ENCODE peak calls at places on chromosomes 1 and 21, in seven cellular contexts. A is K562, J is GM12891, P is SK-N-SH, Y is HepG2, Z is H1, C is GM12878. U is an unnamed sample.
A peak's percentile ranks its signal among the peaks of the same experiment; 100 is the strongest.

GRCh38 chr21:46393451-46393940 is 65.2 kb upstream of the DIP2A start:
- DNase-seq in J (no peak), C (no peak), A (peak; percentile 79), Z (no peak), Y (peak; percentile 15), P (no peak), U (no peak)

GRCh38 chr1:201737350-201738060 is 91.5 kb upstream of the IPO9 start:
- DNase-seq in Y (no peak), C (no peak), A (no peak), P (no peak), Z (no peak), J (no peak), U (no peak)

GRCh38 chr21:45767071-45768006 is 123.8 kb downstream of the PCBP3 start:
- DNase-seq in Z (no peak), J (no peak), A (no peak), Y (no peak), P (peak; percentile 77), C (no peak), U (no peak)

GRCh38 chr1:188665477-188665876 is 1812.2 kb downstream of the BRINP3 start:
- DNase-seq in Y (no peak), J (no peak), P (no peak), A (no peak), Z (no peak), C (no peak), U (no peak)

GRCh38 chr1:217011097-217011496 is 287.9 kb upstream of the ESRRG start:
- DNase-seq in Y (no peak), A (no peak), P (no peak), J (no peak), Z (no peak), C (no peak), U (no peak)

GRCh38 chr1:22295396-22295795 is 152.5 kb upstream of the WNT4 start:
- DNase-seq in C (no peak), Y (no peak), P (no peak), Z (no peak), J (no peak), A (no peak), U (no peak)

GRCh38 chr1:29395724-29396437 is 159.6 kb downstream of the PTPRU start:
- DNase-seq in C (no peak), J (no peak), Y (no peak), P (peak; percentile 6), A (no peak), Z (no peak), U (no peak)

GRCh38 chr1:61436016-61436415 is 288.9 kb downstream of the TM2D1 start:
- DNase-seq in J (no peak), P (no peak), Y (no peak), Z (no peak), A (no peak), C (no peak), U (no peak)

GRCh38 chr1:15384301-15384901 is 25.3 kb upstream of the EFHD2 start:
- DNase-seq in P (peak; percentile 75), J (peak; percentile 61), C (peak; percentile 24), Z (peak; percentile 67), Y (no peak), A (no peak), U (peak; percentile 54)

GRCh38 chr1:147591246-147591891 is 50.1 kb downstream of the BCL9 start:
- DNase-seq in Y (no peak), J (no peak), Z (no peak), A (no peak), P (no peak), C (no peak), U (no peak)

GRCh38 chr1:23370744-23371710 is 1.4 kb upstream of the ZNF436 start:
- DNase-seq in J (no peak), Z (peak; percentile 71), P (peak; percentile 44), Y (no peak), C (no peak), A (peak; percentile 75), U (no peak)

GRCh38 chr1:25912076-25912831 is 6.0 kb upstream of the STMN1 start:
- DNase-seq in P (no peak), Y (no peak), A (no peak), J (no peak), C (no peak), Z (no peak), U (no peak)

GRCh38 chr1:224525411-224526040 is 90.6 kb upstream of the CNIH3 start:
- DNase-seq in C (no peak), Z (no peak), P (no peak), Y (no peak), A (no peak), J (no peak), U (no peak)

GRCh38 chr1:9721606-9722377 is 70.3 kb downstream of the PIK3CD start:
- DNase-seq in P (peak; percentile 87), Y (peak; percentile 30), J (peak; percentile 59), A (peak; percentile 86), C (no peak), Z (peak; percentile 98), U (peak; percentile 66)

GRCh38 chr1:211480941-211481545 is 10.9 kb downstream of the RD3 start:
- DNase-seq in A (no peak), C (no peak), Y (no peak), P (no peak), Z (peak; percentile 30), J (no peak), U (no peak)
- TF ChIP-seq TAF1 in A (no peak), C (no peak), Y (no peak), P (no peak), Z (no peak), J (no peak), U (no peak)

GRCh38 chr1:89842547-89843278 is 21.9 kb downstream of the LRRC8D start:
- DNase-seq in Y (peak; percentile 49), A (no peak), J (no peak), C (no peak), P (peak; percentile 23), Z (no peak), U (no peak)

GRCh38 chr1:89844236-89844807 is 23.5 kb downstream of the LRRC8D start:
- DNase-seq in Z (no peak), P (no peak), Y (no peak), A (no peak), J (no peak), C (no peak), U (no peak)

GRCh38 chr1:89844860-89845259 is 24.0 kb downstream of the LRRC8D start:
- DNase-seq in J (no peak), P (no peak), A (no peak), Z (no peak), Y (no peak), C (no peak), U (no peak)

GRCh38 chr1:89841507-89841906 is 20.7 kb downstream of the LRRC8D start:
- DNase-seq in Y (no peak), Z (no peak), A (no peak), P (no peak), C (no peak), J (no peak), U (no peak)

DNA sequence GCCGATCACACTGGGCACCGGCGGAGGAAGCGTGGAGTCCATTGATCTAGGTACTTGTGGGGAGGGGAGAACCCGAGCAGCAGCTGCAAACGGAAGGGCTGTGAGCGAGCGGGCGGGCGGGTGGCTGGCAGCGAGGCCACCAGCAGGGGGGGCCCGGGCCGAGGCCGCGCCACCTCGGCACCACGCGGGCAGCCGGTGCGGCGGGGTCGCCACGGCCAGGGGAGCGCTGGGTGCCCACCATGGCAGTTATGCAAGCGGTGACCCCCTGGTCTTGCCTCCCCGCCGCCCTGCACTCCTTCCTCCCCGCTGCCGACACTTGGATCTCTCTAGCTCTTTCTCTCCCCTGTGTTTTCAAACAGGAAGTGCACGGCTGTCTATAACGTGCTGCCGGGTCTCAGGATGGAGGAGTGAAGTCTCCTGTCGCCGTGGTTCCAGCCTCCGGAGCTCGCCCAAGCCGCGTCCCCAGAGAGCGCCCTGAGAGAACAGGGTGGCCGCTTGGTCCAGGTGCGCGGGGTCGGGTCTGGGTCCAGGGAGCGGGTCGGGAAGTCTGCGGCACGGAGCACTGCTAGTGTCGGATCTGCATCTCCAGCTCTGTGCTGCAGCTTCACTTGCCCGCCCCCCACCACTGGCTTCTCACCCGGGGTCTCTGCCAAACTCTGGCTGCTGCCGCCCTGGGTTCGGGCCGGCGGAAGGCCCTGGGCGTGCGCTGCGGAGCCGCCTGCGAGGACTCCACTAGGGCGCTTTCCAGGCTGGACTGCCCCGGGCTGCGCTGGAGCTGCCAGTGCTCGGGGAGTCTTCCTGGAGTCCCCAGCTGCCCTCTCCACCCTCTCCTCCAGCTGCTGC is 22.7 kb downstream of the LRRC8D start:
- DNase-seq in Y (no peak), Z (peak; percentile 79), C (no peak), A (no peak), P (peak; percentile 93), J (peak; percentile 70), U (peak; percentile 72)
- TF ChIP-seq POLR2AphosphoS5 in Y (no peak), Z (peak; percentile 29), C (peak; percentile 67), A (no peak), P (no peak), J (no peak), U (peak; percentile 58)

DNA sequence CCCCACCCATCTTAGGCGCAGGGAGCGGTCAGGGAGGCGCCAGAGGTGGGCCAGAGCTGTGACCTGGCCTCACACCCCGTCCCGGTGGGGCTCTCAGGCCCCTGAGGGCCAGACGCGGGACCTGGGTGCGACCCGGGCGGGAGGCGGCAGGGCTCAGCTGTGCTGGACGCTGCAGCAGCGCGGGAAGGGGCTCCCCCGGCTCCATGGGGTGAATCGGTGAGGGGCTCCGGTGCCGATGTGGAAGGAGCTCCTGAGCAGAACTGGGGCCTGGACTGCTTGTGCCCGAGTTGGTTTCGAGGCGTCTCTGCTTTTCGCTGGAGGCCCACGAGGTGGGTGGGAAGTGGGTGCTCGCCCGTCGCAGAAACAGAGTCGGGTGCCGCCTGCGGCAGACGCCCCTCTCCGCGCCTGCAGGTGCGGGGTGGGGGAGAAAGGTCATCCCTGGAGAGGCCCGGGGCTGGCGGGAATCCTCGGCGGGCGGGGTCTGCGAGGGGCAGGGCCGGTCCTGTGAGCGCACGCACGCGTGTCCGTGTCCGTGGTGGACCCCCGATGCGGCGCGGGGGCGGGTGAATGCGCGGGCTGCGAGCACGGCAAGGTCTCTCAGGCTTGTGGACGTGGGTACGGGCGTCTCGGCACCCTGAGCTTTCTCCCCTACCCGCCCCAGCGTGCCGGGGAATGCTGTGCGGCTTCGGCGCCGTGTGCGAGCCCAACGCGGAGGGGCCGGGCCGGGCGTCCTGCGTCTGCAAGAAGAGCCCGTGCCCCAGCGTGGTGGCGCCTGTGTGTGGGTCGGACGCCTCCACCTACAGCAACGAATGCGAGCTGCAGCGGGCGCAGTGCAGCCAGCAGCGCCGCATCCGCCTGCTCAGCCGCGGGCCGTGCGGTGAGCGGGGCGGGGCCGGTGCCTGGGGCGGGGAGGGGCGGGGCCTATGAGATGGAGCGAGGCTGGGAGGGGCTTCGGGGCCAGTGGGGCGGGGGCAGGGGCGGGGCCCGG is 20.4 kb downstream of the AGRN start:
- DNase-seq in A (peak; percentile 98), C (no peak), J (peak; percentile 99), P (peak; percentile 98), Z (peak; percentile 76), Y (no peak), U (peak; percentile 97)
- TF ChIP-seq TAF1 in A (no peak), C (no peak), J (no peak), P (no peak), Z (peak; percentile 19), Y (no peak), U (peak; percentile 12)

DNA sequence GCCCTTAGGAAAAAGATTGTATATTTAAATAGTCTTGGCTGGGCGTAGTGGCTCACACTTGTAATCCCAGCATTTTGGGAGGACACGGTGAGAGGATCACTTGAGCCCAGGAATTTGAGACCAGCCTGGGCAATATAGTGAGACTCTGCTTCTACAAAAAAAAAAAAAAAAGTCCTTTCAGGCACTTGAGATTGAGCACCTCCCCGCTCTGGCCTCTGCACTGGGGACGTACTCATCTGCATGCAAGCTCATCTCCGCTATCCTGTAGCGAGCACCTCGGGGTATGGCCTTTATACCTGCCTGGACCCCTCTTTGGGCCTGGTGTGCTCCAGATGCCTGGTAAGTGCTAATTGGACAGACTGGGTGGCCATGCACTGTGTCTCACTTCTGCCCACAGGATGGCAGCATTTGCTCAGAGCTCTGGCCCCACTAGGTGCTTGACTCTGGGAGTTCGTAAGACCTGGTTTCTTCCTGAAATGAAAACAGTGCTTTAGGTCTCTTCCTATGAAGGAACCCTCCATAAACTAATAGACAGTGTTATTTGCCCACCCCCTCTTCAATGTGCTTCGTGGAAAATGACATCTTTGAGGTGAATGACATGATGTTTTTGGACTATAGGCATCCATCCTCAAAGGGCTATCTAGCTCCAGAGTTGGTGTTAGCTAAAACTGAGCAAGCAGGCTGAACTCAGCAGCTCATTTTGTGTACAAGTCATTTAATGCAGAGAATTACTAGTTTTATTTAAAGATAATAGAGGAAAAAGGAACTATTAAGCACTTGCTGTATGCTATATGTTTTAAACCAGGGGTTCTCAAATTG is 61.7 kb upstream of the ADAR start:
- DNase-seq in C (peak; percentile 67), Z (peak; percentile 75), J (peak; percentile 73), A (peak; percentile 60), Y (peak; percentile 65), P (peak; percentile 89), U (peak; percentile 59)
- TF ChIP-seq POLR2AphosphoS5 in C (no peak), Z (no peak), J (no peak), A (no peak), Y (no peak), P (no peak), U (no peak)

U was measured in GM12892.